ENCODE peak calls at places on chromosomes 11 and 22, in eight cellular contexts. P is suprapubic skin, X is GM12878, I is sigmoid colon, Z is prostate gland, W is spleen, C is transverse colon, V is HepG2. K is an unnamed sample.

GRCh38 chr11:66072518-66072917 is 2.4 kb downstream of the PACS1 start:
- DNase-seq in P (no peak), X (no peak), I (no peak), Z (no peak), W (no peak), C (no peak), V (no peak), K (no peak)

GRCh38 chr11:7670631-7671030 is 2.7 kb downstream of the CYB5R2 start:
- DNase-seq in P (no peak), X (no peak), I (no peak), Z (no peak), W (no peak), C (no peak), V (no peak), K (no peak)

GRCh38 chr11:12195773-12196172 is 85.4 kb downstream of the MICAL2 start:
- DNase-seq in P (no peak), X (no peak), I (no peak), Z (no peak), W (no peak), C (no peak), V (no peak), K (no peak)

GRCh38 chr11:17915500-17916143 is 97.2 kb downstream of the SERGEF start:
- DNase-seq in P (no peak), X (no peak), I (no peak), Z (no peak), W (no peak), C (no peak), V (no peak), K (no peak)

GRCh38 chr11:19079643-19080440 is 19.3 kb upstream of the MRGPRX2 start:
- DNase-seq in P (no peak), X (no peak), I (no peak), Z (peak), W (no peak), C (no peak), V (no peak), K (no peak)

GRCh38 chr11:128455766-128456165 is 131.6 kb downstream of the ETS1 start:
- DNase-seq in P (no peak), X (no peak), I (no peak), Z (no peak), W (no peak), C (no peak), V (no peak), K (no peak)

GRCh38 chr11:126410649-126411048 is 55.2 kb downstream of the ST3GAL4 start:
- DNase-seq in P (no peak), X (no peak), I (peak), Z (no peak), W (peak), C (no peak), V (no peak), K (no peak)

GRCh38 chr11:69293819-69294505 is at the start of gene MYEOV:
- DNase-seq in P (no peak), X (peak), I (no peak), Z (no peak), W (peak), C (peak), V (peak), K (peak)

GRCh38 chr22:45707605-45708004 is 36.0 kb downstream of the ATXN10 start:
- DNase-seq in P (no peak), X (no peak), I (no peak), Z (no peak), W (no peak), C (no peak), V (no peak), K (no peak)

GRCh38 chr22:45710469-45710868 is 38.8 kb downstream of the ATXN10 start:
- DNase-seq in P (no peak), X (no peak), I (no peak), Z (no peak), W (no peak), C (no peak), V (no peak), K (no peak)

GRCh38 chr22:45709866-45710265 is 38.2 kb downstream of the ATXN10 start:
- DNase-seq in P (no peak), X (no peak), I (no peak), Z (no peak), W (no peak), C (no peak), V (no peak), K (no peak)

GRCh38 chr22:45708145-45708544 is 36.5 kb downstream of the ATXN10 start:
- DNase-seq in P (no peak), X (no peak), I (no peak), Z (no peak), W (no peak), C (no peak), V (no peak), K (no peak)

DNA sequence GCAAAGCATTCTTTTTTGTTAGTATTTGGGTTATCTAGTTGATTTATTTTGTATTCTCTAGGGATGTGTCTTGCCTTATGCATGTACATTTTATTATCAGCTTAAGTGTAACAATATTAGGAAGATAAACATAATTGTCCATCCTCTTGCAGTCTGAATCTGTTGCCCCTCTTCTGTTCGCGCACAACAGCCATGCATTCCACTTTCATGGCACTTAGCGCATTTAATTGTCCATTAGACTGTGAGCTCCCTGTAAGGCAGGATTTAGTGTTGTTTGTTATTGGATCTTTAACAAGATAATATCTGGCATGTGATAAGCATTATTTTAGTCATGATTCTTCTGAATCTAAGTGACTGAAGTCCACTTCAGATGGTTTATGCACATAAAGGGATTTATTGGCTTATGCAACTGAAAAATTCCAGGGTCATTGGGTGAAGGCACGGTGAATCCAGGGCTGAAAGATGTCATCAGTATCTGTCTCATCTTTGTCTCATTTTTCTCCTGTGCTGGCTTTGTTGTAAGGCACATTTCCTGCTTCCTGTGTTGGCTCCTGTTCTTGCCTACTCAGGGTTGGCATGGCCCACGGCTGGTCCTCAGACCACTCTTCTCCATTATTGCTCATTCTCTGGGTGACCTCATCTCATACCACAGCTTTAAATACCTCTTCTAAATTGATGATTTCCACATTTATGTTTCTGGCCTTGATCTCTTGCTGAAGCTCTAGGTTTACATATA is 37.5 kb downstream of the ATXN10 start:
- DNase-seq in P (no peak), X (no peak), I (no peak), Z (no peak), W (no peak), C (no peak), V (peak), K (no peak)
- TF ChIP-seq POLR2AphosphoS5 in P (no peak), X (no peak), I (no peak), Z (no peak), W (peak), C (no peak), V (no peak), K (no peak)

DNA sequence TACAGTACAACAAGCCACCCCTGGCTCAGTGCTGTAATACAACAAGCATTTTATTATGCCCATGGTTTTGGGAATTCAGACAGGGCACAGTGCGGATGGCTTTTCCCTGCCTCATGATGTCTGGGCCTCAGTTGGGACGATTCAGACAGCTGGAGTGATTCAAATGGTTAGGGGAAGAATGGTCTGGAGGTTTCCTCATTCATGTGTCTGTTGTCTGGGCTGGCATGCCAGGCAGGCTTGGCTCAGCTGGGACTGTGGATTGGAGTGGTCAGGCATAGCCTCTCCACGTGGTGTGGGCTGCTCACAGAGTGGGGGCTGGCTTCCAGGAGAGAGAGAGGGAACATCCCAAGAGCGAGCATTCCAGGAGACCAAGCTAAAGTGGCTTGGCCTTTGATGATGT is 164.4 kb downstream of the C11orf91 start:
- DNase-seq in P (no peak), X (no peak), I (no peak), Z (no peak), W (no peak), C (no peak), V (no peak), K (no peak)
- H3K4me3 ChIP-seq in P (no peak), X (no peak), I (no peak), Z (no peak), W (no peak), C (no peak), V (no peak), K (no peak)

GRCh38 chr11:64742940-64743590 is 877 bp downstream of the RASGRP2 start:
- DNase-seq in P (peak), X (no peak), I (peak), Z (no peak), W (peak), C (peak), V (no peak), K (peak)
- TF ChIP-seq POLR2A in P (no peak), X (no peak), I (no peak), Z (no peak), W (peak), C (no peak), V (no peak), K (no peak)

GRCh38 chr22:49502126-49502826 is 325.4 kb downstream of the BRD1 start:
- DNase-seq in P (no peak), X (no peak), I (no peak), Z (no peak), W (no peak), C (no peak), V (peak), K (no peak)
- TF ChIP-seq POLR2AphosphoS5 in P (no peak), X (no peak), I (no peak), Z (no peak), W (no peak), C (no peak), V (no peak), K (no peak)

K was measured in stomach.